ENCODE peak calls at places on chromosomes 7 and 10, in four cellular contexts. Y is HL-60, E is BJ, D is uterus. N is an unnamed sample.

GRCh38 chr7:157762824-157763223 is 426.0 kb downstream of the DNAJB6 start:
- DNase-seq in Y (no peak), D (no peak), E (no peak), N (no peak)

GRCh38 chr10:97291357-97292096 is 910 bp downstream of the ARHGAP19 start:
- DNase-seq in Y (no peak), E (no peak), D (no peak), N (no peak)

GRCh38 chr7:139730746-139731612 is 46.8 kb downstream of the HIPK2 start:
- DNase-seq in Y (peak; percentile 54), D (peak; percentile 50), E (no peak), N (no peak)

GRCh38 chr7:116242177-116242576 is 31.8 kb downstream of the TES start:
- DNase-seq in Y (no peak), D (no peak), E (no peak), N (no peak)

GRCh38 chr10:397321-398068 is 262.2 kb downstream of the ZMYND11 start:
- DNase-seq in E (no peak), D (no peak), Y (no peak), N (no peak)

GRCh38 chr7:130268463-130269317 is 2.0 kb downstream of the CPA2 start:
- DNase-seq in D (no peak), Y (no peak), E (no peak), N (no peak)

GRCh38 chr7:98357751-98358161 is 43.1 kb downstream of the BAIAP2L1 start:
- DNase-seq in D (peak; percentile 30), Y (no peak), E (no peak), N (peak; percentile 59)

GRCh38 chr10:29535012-29535777 is 99.6 kb downstream of the SVIL start:
- DNase-seq in D (peak; percentile 66), Y (no peak), E (peak; percentile 81), N (peak; percentile 93)

GRCh38 chr7:142345817-142346216 is 88.0 kb upstream of the PRSS58 start:
- DNase-seq in Y (no peak), D (no peak), E (no peak), N (no peak)

GRCh38 chr7:5282464-5283316 is at the start of gene SLC29A4:
- DNase-seq in Y (no peak), E (no peak), D (peak; percentile 40), N (peak; percentile 57)

GRCh38 chr10:128643658-128644057 is 517.4 kb upstream of the MKI67 start:
- DNase-seq in D (no peak), Y (no peak), E (no peak), N (no peak)

GRCh38 chr7:131424219-131424822 is 96.6 kb downstream of the MKLN1 start:
- DNase-seq in E (no peak), Y (peak; percentile 16), D (no peak), N (no peak)

GRCh38 chr7:129122086-129122750 is 22.3 kb upstream of the TSPAN33 start:
- DNase-seq in D (no peak), E (no peak), Y (no peak), N (no peak)

GRCh38 chr10:50536617-50537252 is 87.0 kb downstream of the SGMS1 start:
- DNase-seq in Y (no peak), D (no peak), E (no peak), N (no peak)

GRCh38 chr10:71972746-71973695 is 8.8 kb downstream of the CHST3 start:
- DNase-seq in D (no peak), Y (no peak), E (no peak), N (no peak)

GRCh38 chr10:92689663-92690210 is at the start of gene HHEX:
- DNase-seq in E (no peak), D (peak; percentile 22), Y (peak; percentile 77), N (peak; percentile 83)

GRCh38 chr7:29184599-29184998 is 10.0 kb upstream of the CHN2 start:
- DNase-seq in D (no peak), E (no peak), Y (no peak), N (no peak)

GRCh38 chr7:108805808-108806397 is 236.2 kb downstream of the DNAJB9 start:
- DNase-seq in D (no peak), Y (peak; percentile 5), E (no peak), N (no peak)

GRCh38 chr7:119783799-119784198 is 489.2 kb upstream of the KCND2 start:
- DNase-seq in D (no peak), E (no peak), Y (no peak), N (peak; percentile 14)

GRCh38 chr7:151705744-151706567 is 171.0 kb downstream of the PRKAG2 start:
- DNase-seq in E (no peak), D (no peak), Y (peak; percentile 20), N (peak; percentile 32)

GRCh38 chr7:15921576-15921975 is 235.1 kb upstream of the MEOX2 start:
- DNase-seq in E (peak; percentile 43), Y (no peak), D (no peak), N (no peak)

GRCh38 chr10:24156686-24157085 is 52.3 kb upstream of the KIAA1217 start:
- DNase-seq in E (no peak), D (no peak), Y (no peak), N (no peak)

GRCh38 chr10:63819753-63820347 is 298.6 kb downstream of the REEP3 start:
- DNase-seq in Y (peak; percentile 7), E (peak; percentile 18), D (peak; percentile 59), N (peak; percentile 66)

GRCh38 chr10:4501306-4501705 is 324.7 kb upstream of the AKR1E2 start:
- DNase-seq in Y (no peak), E (no peak), D (no peak), N (no peak)

GRCh38 chr7:24318326-24318725 is 34.3 kb downstream of the NPY start:
- DNase-seq in E (no peak), Y (peak; percentile 2), D (no peak), N (no peak)

GRCh38 chr7:157490465-157490912 is 153.7 kb downstream of the DNAJB6 start:
- DNase-seq in D (peak; percentile 2), Y (peak; percentile 93), E (no peak), N (no peak)

GRCh38 chr10:131082201-131082850 is 229.2 kb downstream of the TCERG1L start:
- DNase-seq in D (no peak), E (no peak), Y (no peak), N (no peak)

GRCh38 chr7:69814421-69814962 is 216.2 kb downstream of the AUTS2 start:
- DNase-seq in E (no peak), Y (no peak), D (no peak), N (no peak)
- H3K4me3 ChIP-seq in E (no peak overlapping the region), Y (no peak overlapping the region), D (no peak overlapping the region), N (no peak overlapping the region)

DNA sequence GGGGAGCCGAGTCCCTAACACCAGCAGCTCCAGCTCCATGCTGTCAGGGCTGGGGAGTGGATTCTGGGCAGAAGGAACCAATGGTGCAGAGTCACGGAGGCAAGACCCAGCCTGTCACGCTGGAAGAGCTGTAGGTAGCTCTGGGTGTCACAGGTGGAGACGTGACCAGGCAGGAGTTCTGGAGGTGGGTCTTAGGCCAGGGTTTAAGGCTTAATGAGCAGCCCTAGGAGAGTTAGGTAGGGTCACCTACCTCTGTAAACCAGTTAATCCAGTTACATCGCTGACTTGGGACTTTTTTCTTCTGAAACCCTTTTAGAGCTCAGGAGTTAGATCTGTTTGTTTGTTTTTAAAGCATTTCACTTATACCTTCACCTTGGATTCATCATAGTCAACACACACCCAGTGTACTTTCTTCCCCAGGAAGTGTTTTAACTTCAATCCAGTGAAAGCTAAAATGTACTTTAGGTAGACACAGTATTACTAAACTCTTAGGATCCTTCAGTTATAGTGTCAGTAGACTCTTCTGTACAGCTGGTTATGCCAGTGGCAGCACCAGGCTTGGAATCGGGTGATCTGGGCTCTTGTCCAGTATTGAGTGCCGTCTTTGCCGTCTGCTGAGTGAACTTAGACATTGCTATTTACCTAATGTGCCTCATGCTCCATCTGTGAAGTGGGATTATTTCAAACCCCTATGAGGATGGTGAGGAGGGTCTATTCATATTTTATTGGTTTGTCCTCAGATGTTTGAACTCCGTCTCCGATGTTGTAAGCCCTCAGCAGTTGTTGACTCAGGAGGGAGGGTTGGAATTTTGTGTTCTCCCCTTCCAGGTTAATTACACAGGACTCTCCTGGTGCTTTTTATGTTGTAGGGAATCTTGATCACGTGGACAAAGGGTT is 31.0 kb downstream of the TACR2 start:
- DNase-seq in Y (no peak), E (no peak), D (no peak), N (no peak)
- H3K4me3 ChIP-seq in Y (no peak overlapping the region), E (no peak overlapping the region), D (no peak overlapping the region), N (no peak overlapping the region)

DNA sequence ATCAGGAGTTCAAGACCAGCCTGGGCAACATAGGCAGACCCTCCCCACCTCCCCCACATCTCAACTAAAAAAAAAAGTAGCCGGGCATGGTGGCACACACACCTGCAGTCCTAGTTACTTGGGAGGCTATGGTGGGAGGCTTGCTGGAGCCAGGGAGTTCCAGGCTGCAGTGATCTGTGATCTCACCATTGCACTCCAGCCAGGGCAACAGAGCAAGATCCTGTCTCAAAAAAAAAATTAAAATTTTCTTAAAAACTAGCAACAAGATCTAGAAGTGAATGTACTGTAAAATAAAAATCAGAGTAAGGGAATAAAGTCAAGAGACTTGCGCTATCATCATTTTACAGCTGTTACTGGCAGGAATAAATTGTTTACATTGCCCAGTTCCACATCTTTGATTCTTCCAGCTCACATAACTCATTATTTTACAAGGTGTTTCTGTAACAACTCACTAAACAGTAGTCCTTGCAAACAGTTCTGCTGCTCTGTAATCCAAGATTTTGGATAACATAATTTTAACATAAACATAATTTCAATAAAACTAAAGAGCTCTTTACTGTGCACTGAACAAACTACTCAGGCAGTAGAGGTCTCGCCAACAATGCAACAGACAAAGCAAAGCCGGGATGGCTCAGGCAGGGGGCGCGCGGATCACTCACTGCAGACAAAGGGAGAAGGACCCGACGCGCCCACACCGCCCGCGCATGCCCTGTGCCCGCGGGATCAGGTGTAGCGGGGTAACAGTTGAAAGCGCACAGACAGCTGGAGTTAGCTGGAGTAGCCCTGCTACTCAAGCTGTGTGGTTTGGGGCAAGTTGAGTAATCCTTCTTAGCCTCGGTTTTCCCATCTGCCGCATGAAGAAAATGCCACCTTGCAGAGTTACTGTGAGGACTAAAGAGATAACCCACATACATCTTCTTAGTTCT is 73.3 kb upstream of the NFE2L3 start:
- DNase-seq in E (no peak), Y (peak; percentile 94), D (peak; percentile 41), N (peak; percentile 80)
- H3K4me3 ChIP-seq in E (no peak overlapping the region), Y (no peak overlapping the region), D (no peak overlapping the region), N (peak overlapping the region; percentile 1)

GRCh38 chr7:49597805-49598204 is 175.6 kb upstream of the VWC2 start:
- DNase-seq in Y (no peak), E (no peak), D (no peak), N (no peak)
- H3K4me3 ChIP-seq in Y (no peak overlapping the region), E (no peak overlapping the region), D (no peak overlapping the region), N (no peak overlapping the region)

GRCh38 chr10:62268027-62268398 is 631 bp downstream of the RTKN2 start:
- DNase-seq in D (no peak), Y (no peak), E (no peak), N (peak; percentile 48)

GRCh38 chr10:62266611-62267010 is 2.0 kb downstream of the RTKN2 start:
- DNase-seq in E (no peak), Y (no peak), D (no peak), N (no peak)

GRCh38 chr10:62266147-62266546 is 2.5 kb downstream of the RTKN2 start:
- DNase-seq in D (no peak), E (no peak), Y (no peak), N (no peak)

GRCh38 chr10:62264126-62264525 is 4.5 kb downstream of the RTKN2 start:
- DNase-seq in E (no peak), D (no peak), Y (no peak), N (no peak)

GRCh38 chr10:62264702-62265436 is 3.8 kb downstream of the RTKN2 start:
- DNase-seq in D (no peak), E (peak; percentile 76), Y (no peak), N (no peak)
- H3K4me3 ChIP-seq in D (no peak overlapping the region), E (no peak overlapping the region), Y (no peak overlapping the region), N (no peak overlapping the region)

GRCh38 chr10:75703191-75703861 is 271.9 kb downstream of the LRMDA start:
- DNase-seq in E (no peak), Y (no peak), D (no peak), N (no peak)
- H3K4me3 ChIP-seq in E (no peak overlapping the region), Y (no peak overlapping the region), D (no peak overlapping the region), N (no peak overlapping the region)